ENCODE peak calls at places on chromosomes 12 and 14, in six cellular contexts. R is NCI-H510A treated with DMSO at 0.1 percent for 48 hours, H is AG08396, S is lung, J is midbrain, D is mucosa of descending colon. G is an unnamed sample.

GRCh38 chr12:12476836-12477531 is 85.7 kb downstream of the DUSP16 start:
- DNase-seq in R (no peak), H (no peak), S (no peak), J (peak; percentile 85), D (no peak), G (no peak)

GRCh38 chr14:23047042-23047634 is 5.1 kb downstream of the PSMB11 start:
- DNase-seq in R (no peak), H (no peak), S (no peak), J (no peak), D (no peak), G (no peak)

GRCh38 chr14:91744068-91744480 is 12.2 kb upstream of the CATSPERB start:
- DNase-seq in R (no peak), H (no peak), S (peak; percentile 33), J (no peak), D (peak; percentile 52), G (no peak)

GRCh38 chr14:69651653-69652052 is 40.3 kb downstream of the SUSD6 start:
- DNase-seq in R (no peak), H (no peak), S (no peak), J (no peak), D (no peak), G (no peak)

GRCh38 chr12:73180734-73181133 is 908.6 kb downstream of the TRHDE start:
- DNase-seq in R (no peak), H (no peak), S (no peak), J (no peak), D (no peak), G (no peak)

GRCh38 chr14:79630561-79630960 is 580.7 kb downstream of the DIO2 start:
- DNase-seq in R (no peak), H (no peak), S (no peak), J (no peak), D (no peak), G (no peak)

GRCh38 chr12:28156362-28156761 is 33.9 kb upstream of the CCDC91 start:
- DNase-seq in R (no peak), H (no peak), S (no peak), J (no peak), D (no peak), G (no peak)

GRCh38 chr12:75951399-75952228 is 80.0 kb downstream of the PHLDA1 start:
- DNase-seq in R (no peak), H (no peak), S (no peak), J (no peak), D (no peak), G (no peak)

GRCh38 chr12:130957304-130957621 is 3.6 kb downstream of the ADGRD1 start:
- DNase-seq in R (no peak), H (no peak), S (no peak), J (no peak), D (no peak), G (no peak)

GRCh38 chr14:63761356-63762117 is 33.7 kb upstream of the SGPP1 start:
- DNase-seq in R (no peak), H (no peak), S (no peak), J (no peak), D (no peak), G (no peak)

GRCh38 chr12:132806857-132807256 is 21.8 kb downstream of the GOLGA3 start:
- DNase-seq in R (no peak), H (no peak), S (no peak), J (no peak), D (no peak), G (no peak)

GRCh38 chr12:47281667-47282171 is 202.0 kb upstream of the AMIGO2 start:
- DNase-seq in R (no peak), H (no peak), S (no peak), J (no peak), D (no peak), G (no peak)

GRCh38 chr14:49623941-49624806 is 3.6 kb downstream of the MGAT2 start:
- DNase-seq in R (no peak), H (no peak), S (no peak), J (no peak), D (peak; percentile 21), G (no peak)

GRCh38 chr14:21894003-21894897 is 220.6 kb upstream of the OR4E1 start:
- DNase-seq in R (no peak), H (no peak), S (no peak), J (peak; percentile 17), D (peak; percentile 44), G (no peak)

GRCh38 chr14:81454572-81455218 is 54.6 kb upstream of the STON2 start:
- DNase-seq in R (no peak), H (no peak), S (no peak), J (no peak), D (no peak), G (no peak)

GRCh38 chr12:34291001-34291400 is 268.7 kb downstream of the ALG10 start:
- DNase-seq in R (no peak), H (no peak), S (no peak), J (no peak), D (peak; percentile 27), G (no peak)

GRCh38 chr12:92558806-92559205 is 144.0 kb upstream of the PLEKHG7 start:
- DNase-seq in R (no peak), H (no peak), S (no peak), J (no peak), D (no peak), G (no peak)

GRCh38 chr12:25839470-25839869 is 119.0 kb upstream of the RASSF8 start:
- DNase-seq in R (peak; percentile 83), H (no peak), S (no peak), J (no peak), D (no peak), G (no peak)

GRCh38 chr14:31529053-31529452 is 32.2 kb upstream of the NUBPL start:
- DNase-seq in R (no peak), H (no peak), S (no peak), J (no peak), D (no peak), G (no peak)